ENCODE peak calls at places on chromosome 1, in four cellular contexts. N is K562, M is GM12878, H is H1. B is an unnamed sample.

GRCh38 chr1:179342740-179343404 is 22.9 kb upstream of the AXDND1 start:
- DNase-seq in N (no peak), M (no peak), H (no peak), B (no peak)

GRCh38 chr1:11422701-11423100 is 56.3 kb upstream of the DISP3 start:
- DNase-seq in N (no peak), M (no peak), H (no peak), B (no peak)

GRCh38 chr1:15509586-15509985 is 14.4 kb downstream of the CASP9 start:
- DNase-seq in N (no peak), M (no peak), H (no peak), B (no peak)

GRCh38 chr1:209318302-209319056 is 265.0 kb upstream of the CAMK1G start:
- DNase-seq in N (no peak), M (no peak), H (no peak), B (no peak)

GRCh38 chr1:2044510-2045319 is 5.5 kb upstream of the PRKCZ start:
- DNase-seq in N (peak), M (no peak), H (peak), B (peak)

GRCh38 chr1:89847191-89847729 is 26.4 kb downstream of the LRRC8D start:
- DNase-seq in N (no peak), M (no peak), H (no peak), B (no peak)

GRCh38 chr1:149843302-149844041 is 55.9 kb upstream of the BOLA1 start:
- DNase-seq in N (no peak), M (no peak), H (no peak), B (no peak)

GRCh38 chr1:156319664-156320063 is 18.4 kb downstream of the CCT3 start:
- DNase-seq in N (no peak), M (no peak), H (no peak), B (peak)

GRCh38 chr1:221824025-221824424 is 82.1 kb upstream of the DUSP10 start:
- DNase-seq in N (no peak), M (no peak), H (no peak), B (no peak)

GRCh38 chr1:19034721-19035120 is 78.2 kb upstream of the IFFO2 start:
- DNase-seq in N (no peak), M (no peak), H (no peak), B (no peak)

GRCh38 chr1:180533571-180533987 is 25.2 kb upstream of the OVAAL start:
- DNase-seq in N (peak), M (no peak), H (peak), B (peak)

GRCh38 chr1:911875-912739 is 11.6 kb upstream of the SAMD11 start:
- DNase-seq in N (no peak), M (no peak), H (no peak), B (peak)

GRCh38 chr1:148354284-148354869 is 128.7 kb downstream of the PPIAL4G start:
- DNase-seq in N (no peak), M (no peak), H (no peak), B (no peak)

GRCh38 chr1:24913274-24913604 is 16.8 kb downstream of the RUNX3 start:
- DNase-seq in N (no peak), M (no peak), H (no peak), B (no peak)

GRCh38 chr1:240467895-240468294 is 144.1 kb downstream of the GREM2 start:
- DNase-seq in N (no peak), M (no peak), H (no peak), B (no peak)

GRCh38 chr1:40185951-40186864 is 25.0 kb downstream of the RLF start:
- DNase-seq in N (no peak), M (peak), H (no peak), B (no peak)

GRCh38 chr1:246638941-246639655 is 72.8 kb downstream of the CNST start:
- DNase-seq in N (no peak), M (no peak), H (no peak), B (no peak)

GRCh38 chr1:181394766-181395165 is 88.6 kb upstream of the CACNA1E start:
- DNase-seq in N (no peak), M (no peak), H (no peak), B (no peak)

GRCh38 chr1:228794173-228794572 is 58.9 kb downstream of the RHOU start:
- DNase-seq in N (no peak), M (peak), H (no peak), B (no peak)

GRCh38 chr1:228060458-228061190 is 21.9 kb upstream of the ARF1 start:
- DNase-seq in N (peak), M (no peak), H (peak), B (peak)

GRCh38 chr1:14340244-14340800 is 258.2 kb upstream of the KAZN start:
- DNase-seq in N (no peak), M (no peak), H (no peak), B (no peak)

GRCh38 chr1:231803353-231803752 is 176.8 kb downstream of the DISC1 start:
- DNase-seq in N (no peak), M (no peak), H (no peak), B (no peak)

GRCh38 chr1:235831148-235831547 is 35.6 kb downstream of the LYST start:
- DNase-seq in N (no peak), M (peak), H (no peak), B (no peak)

GRCh38 chr1:200899451-200899915 is 4.8 kb downstream of the INAVA start:
- DNase-seq in N (no peak), M (no peak), H (no peak), B (no peak)

GRCh38 chr1:23634840-23635642 is 56.6 kb upstream of the RPL11 start:
- DNase-seq in N (peak), M (peak), H (peak), B (peak)

GRCh38 chr1:3037281-3038040 is 16.2 kb downstream of the ACTRT2 start:
- DNase-seq in N (no peak), M (no peak), H (no peak), B (no peak)

GRCh38 chr1:178379807-178380206 is 117.0 kb downstream of the CLEC20A start:
- DNase-seq in N (peak), M (no peak), H (peak), B (no peak)

GRCh38 chr1:18948913-18949688 is 7.4 kb downstream of the IFFO2 start:
- DNase-seq in N (no peak), M (no peak), H (no peak), B (no peak)

GRCh38 chr1:76901158-76901767 is 34.0 kb downstream of the ST6GALNAC5 start:
- DNase-seq in N (peak), M (peak), H (peak), B (peak)

GRCh38 chr1:195328102-195328501 is 1280.1 kb downstream of the KCNT2 start:
- DNase-seq in N (no peak), M (no peak), H (no peak), B (no peak)

DNA sequence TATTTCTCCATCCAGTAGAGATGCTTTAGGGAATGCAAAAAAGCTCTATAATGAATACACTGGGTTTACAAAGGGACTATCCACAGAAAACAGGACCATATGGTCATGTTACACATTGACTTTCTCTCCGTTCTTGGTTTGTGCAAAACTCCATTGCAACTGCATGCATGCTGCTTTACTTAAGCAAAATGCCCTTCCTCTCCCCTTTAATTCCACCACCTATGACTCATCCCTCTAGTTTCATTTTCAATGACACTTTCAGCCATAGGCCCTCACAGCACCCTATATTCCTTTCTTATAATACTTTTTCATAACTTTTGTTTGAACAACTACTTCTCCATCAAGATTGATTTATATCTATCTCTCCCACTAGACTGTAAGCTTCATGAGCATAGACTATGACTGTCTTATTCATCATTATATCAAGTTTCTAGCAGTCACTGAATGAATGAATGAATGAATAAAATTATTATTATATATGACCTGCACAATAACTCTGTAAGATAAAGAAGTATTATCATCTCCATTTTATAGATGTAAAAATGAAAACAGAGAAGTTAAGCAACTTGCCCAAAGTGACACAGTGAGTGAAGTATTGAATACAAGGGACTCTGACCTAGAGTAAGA is 248.8 kb downstream of the PLPP3 start:
- DNase-seq in N (no peak), M (peak), H (no peak), B (no peak)
- H2AFZ ChIP-seq in N (no peak), M (no peak), H (no peak), B (peak)

DNA sequence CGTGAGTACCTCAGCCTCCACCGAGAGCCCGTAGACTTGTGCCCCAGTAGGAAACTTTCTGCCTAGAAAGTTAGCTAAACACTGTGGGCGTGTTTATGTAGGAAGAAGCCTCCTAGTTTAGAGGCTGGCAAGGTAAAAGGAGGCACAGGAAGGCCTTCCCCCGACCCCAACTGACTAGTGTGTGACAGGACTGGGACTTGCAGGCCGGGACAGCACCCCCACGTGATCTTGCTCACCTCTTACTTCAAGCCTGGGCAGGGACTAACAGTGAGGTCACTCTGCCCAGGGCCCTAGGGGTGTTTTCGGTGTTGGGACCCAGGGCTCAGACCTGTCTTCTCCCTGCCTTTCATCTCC is 383 bp upstream of the TAGLN2 start:
- DNase-seq in N (peak), M (no peak), H (peak), B (peak)
- TF ChIP-seq RFX5 in N (no peak), M (no peak), H (no peak), B (no peak)

DNA sequence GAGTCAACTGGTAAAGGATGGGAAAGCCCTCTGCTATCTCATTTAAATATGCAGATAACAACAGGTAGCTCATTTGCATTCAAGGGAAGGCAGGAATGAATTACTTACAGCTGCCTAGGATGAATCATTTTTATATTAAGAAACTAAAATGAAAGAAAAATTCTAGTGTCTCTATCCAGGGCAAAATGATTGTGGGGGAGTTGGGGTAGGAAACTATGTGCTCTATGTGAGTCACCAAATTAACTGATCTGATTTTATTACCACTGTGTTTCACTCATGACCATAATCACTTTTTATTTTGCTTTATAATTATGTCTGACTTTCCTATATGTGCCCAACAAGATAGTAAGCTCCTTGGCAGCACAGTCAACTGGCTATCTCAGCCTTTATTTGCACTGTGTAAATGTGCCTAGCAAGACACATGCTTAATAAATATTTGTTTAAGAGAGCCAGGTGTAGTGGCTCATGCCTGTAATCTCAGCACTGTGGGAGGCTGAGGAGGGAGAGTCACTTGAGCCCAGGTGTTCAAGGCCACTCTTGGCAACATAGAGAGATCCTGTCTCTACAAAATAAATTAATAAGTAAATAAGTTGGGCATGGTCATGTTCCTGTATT is 84.2 kb downstream of the SPAG17 start:
- DNase-seq in N (no peak), M (no peak), H (no peak), B (no peak)
- TF ChIP-seq NRF1 in N (no peak), M (no peak), H (no peak), B (no peak)

GRCh38 chr1:198280080-198280479 is 123.3 kb downstream of the NEK7 start:
- DNase-seq in N (no peak), M (no peak), H (no peak), B (no peak)

GRCh38 chr1:198283222-198283621 is 126.4 kb downstream of the NEK7 start:
- DNase-seq in N (no peak), M (no peak), H (no peak), B (no peak)

GRCh38 chr1:198278922-198279321 is 122.1 kb downstream of the NEK7 start:
- DNase-seq in N (no peak), M (no peak), H (no peak), B (no peak)

GRCh38 chr1:198281911-198282310 is 125.1 kb downstream of the NEK7 start:
- DNase-seq in N (no peak), M (no peak), H (no peak), B (no peak)
- H2AFZ ChIP-seq in N (no peak), M (no peak), H (no peak), B (no peak)

DNA sequence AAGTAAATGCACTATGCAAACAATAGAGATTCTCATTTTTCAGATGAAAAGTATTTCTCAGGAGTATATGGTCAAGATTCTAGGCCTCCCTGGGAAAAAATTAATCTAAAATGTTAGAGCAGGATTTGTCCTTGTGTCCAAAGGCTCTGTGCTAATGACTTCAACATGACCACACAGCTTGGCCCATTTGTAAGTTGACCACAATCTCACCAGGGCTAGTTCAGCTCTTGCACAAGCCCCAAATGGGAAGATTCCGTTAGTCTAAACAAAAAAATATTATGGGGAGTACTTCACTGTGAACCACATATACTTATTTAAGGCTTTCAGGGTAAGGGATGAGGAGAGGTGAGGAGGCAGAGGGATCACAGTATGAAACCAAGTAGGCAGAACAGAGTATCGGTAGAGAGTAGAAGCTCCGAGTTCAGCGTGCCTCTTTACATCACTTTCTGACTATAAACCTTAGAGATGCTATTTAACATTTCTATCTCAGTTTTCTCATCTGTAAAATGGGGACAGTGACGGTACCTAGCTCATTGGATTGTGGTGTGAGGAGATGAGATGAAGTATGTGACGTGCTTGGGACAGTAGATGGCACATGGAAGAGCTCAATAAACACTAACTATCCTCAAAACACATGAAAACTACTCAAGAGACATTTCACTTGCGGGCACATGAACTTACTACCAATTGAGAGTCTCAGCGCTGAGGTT is 37.8 kb upstream of the CTTNBP2NL start:
- DNase-seq in N (no peak), M (no peak), H (no peak), B (no peak)
- TF ChIP-seq RFX5 in N (no peak), M (no peak), H (no peak), B (no peak)

GRCh38 chr1:68175621-68176398 is 56.5 kb downstream of the WLS start:
- DNase-seq in N (no peak), M (no peak), H (no peak), B (peak)
- TF ChIP-seq NRF1 in N (no peak), M (no peak), H (no peak), B (no peak)

GRCh38 chr1:168266644-168267186 is 14.0 kb upstream of the TBX19 start:
- DNase-seq in N (no peak), M (no peak), H (no peak), B (no peak)

GRCh38 chr1:168265596-168265995 is 15.1 kb upstream of the TBX19 start:
- DNase-seq in N (no peak), M (no peak), H (no peak), B (no peak)

GRCh38 chr1:168261390-168261789 is 19.3 kb upstream of the TBX19 start:
- DNase-seq in N (no peak), M (no peak), H (no peak), B (no peak)

GRCh38 chr1:168263130-168263529 is 17.5 kb upstream of the TBX19 start:
- DNase-seq in N (no peak), M (no peak), H (no peak), B (no peak)

GRCh38 chr1:168264296-168264695 is 16.4 kb upstream of the TBX19 start:
- DNase-seq in N (no peak), M (no peak), H (no peak), B (no peak)
- H2AFZ ChIP-seq in N (no peak), M (no peak), H (no peak), B (no peak)

GRCh38 chr1:78441921-78442320 is 48.9 kb upstream of the PTGFR start:
- DNase-seq in N (no peak), M (no peak), H (no peak), B (no peak)

GRCh38 chr1:78447096-78447495 is 43.7 kb upstream of the PTGFR start:
- DNase-seq in N (no peak), M (no peak), H (no peak), B (no peak)
- TF ChIP-seq RFX5 in N (no peak), M (no peak), H (no peak), B (no peak)

GRCh38 chr1:93702102-93702827 is 20.6 kb upstream of the BCAR3 start:
- DNase-seq in N (no peak), M (no peak), H (no peak), B (peak)
- TF ChIP-seq NRF1 in N (no peak), M (no peak), H (no peak), B (no peak)

B was measured in SK-N-SH.